ENCODE peak calls at places on chromosomes 16 and 17, in nine cellular contexts. Z is stomach; P is mucosa of descending colon; O is CD8-positive, alpha-beta memory T cell; S is heart right ventricle; I is adipocyte; V is CD4-positive, alpha-beta memory T cell; M is right lobe of liver; N is fibroblast of lung. W is an unnamed sample.

GRCh38 chr16:88437367-88437964 is 15.6 kb upstream of the ZFPM1 start:
- DNase-seq in S (no peak), M (no peak), O (peak; percentile 55), N (peak; percentile 17), I (peak; percentile 59), V (peak; percentile 55), P (no peak), Z (peak; percentile 72), W (peak; percentile 69)

GRCh38 chr17:64154321-64155089 is 24.6 kb upstream of the ERN1 start:
- DNase-seq in I (no peak), V (no peak), M (no peak), O (no peak), N (no peak), P (no peak), S (no peak), Z (no peak), W (no peak)

GRCh38 chr16:66378739-66379570 is 12.5 kb downstream of the CDH5 start:
- DNase-seq in O (no peak), P (no peak), S (no peak), I (no peak), N (no peak), V (no peak), M (no peak), Z (no peak), W (no peak)

GRCh38 chr16:81403601-81404391 is 40.8 kb upstream of the CMIP start:
- DNase-seq in Z (peak; percentile 93), P (peak; percentile 86), N (peak; percentile 59), M (peak; percentile 89), I (peak; percentile 93), S (peak; percentile 86), O (peak; percentile 63), V (peak; percentile 77), W (peak; percentile 93)

GRCh38 chr16:3003582-3004270 is 9.0 kb upstream of the CLDN9 start:
- DNase-seq in P (peak; percentile 98), V (peak; percentile 94), S (peak; percentile 94), I (peak; percentile 95), N (peak; percentile 97), O (peak; percentile 97), M (peak; percentile 99), Z (peak; percentile 98), W (peak; percentile 98)

GRCh38 chr17:61260061-61260797 is 139.4 kb upstream of the TBX2 start:
- DNase-seq in P (no peak), M (no peak), Z (no peak), V (no peak), I (no peak), O (no peak), S (peak; percentile 53), N (no peak), W (no peak)

GRCh38 chr16:57519796-57520360 is 16.5 kb downstream of the CCDC102A start:
- DNase-seq in V (peak; percentile 76), M (peak; percentile 84), O (peak; percentile 64), P (peak; percentile 74), N (peak; percentile 36), Z (peak; percentile 84), I (peak; percentile 91), S (peak; percentile 79), W (peak; percentile 85)

GRCh38 chr17:49696233-49696761 is 11.5 kb downstream of the SLC35B1 start:
- DNase-seq in O (peak; percentile 71), M (no peak), V (peak; percentile 56), P (no peak), Z (no peak), N (peak; percentile 27), I (no peak), S (no peak), W (no peak)

GRCh38 chr16:49441366-49441780 is 67.8 kb downstream of the C16orf78 start:
- DNase-seq in Z (peak; percentile 47), V (peak; percentile 74), N (no peak), M (peak; percentile 64), O (peak; percentile 69), S (peak; percentile 77), I (peak; percentile 19), P (peak; percentile 73), W (no peak)

GRCh38 chr17:1047177-1047885 is 50.4 kb downstream of the TIMM22 start:
- DNase-seq in M (peak; percentile 45), V (no peak), P (peak; percentile 42), O (no peak), Z (no peak), I (peak; percentile 9), N (peak; percentile 64), S (peak; percentile 72), W (peak; percentile 49)

GRCh38 chr17:77188084-77189066 is 47.6 kb downstream of the SEC14L1 start:
- DNase-seq in M (no peak), P (no peak), I (no peak), S (no peak), Z (no peak), N (no peak), O (no peak), V (no peak), W (no peak)

GRCh38 chr17:77189148-77189547 is 48.4 kb downstream of the SEC14L1 start:
- DNase-seq in I (no peak), Z (no peak), O (no peak), N (no peak), V (no peak), P (no peak), S (no peak), M (no peak), W (no peak)

GRCh38 chr17:77193653-77194052 is 52.9 kb downstream of the SEC14L1 start:
- DNase-seq in Z (no peak), O (no peak), N (no peak), V (no peak), M (no peak), I (no peak), S (no peak), P (no peak), W (no peak)

GRCh38 chr17:77190561-77190960 is 49.8 kb downstream of the SEC14L1 start:
- DNase-seq in Z (no peak), S (no peak), N (no peak), V (no peak), I (no peak), P (no peak), O (no peak), M (no peak), W (no peak)

GRCh38 chr17:77191266-77191665 is 50.5 kb downstream of the SEC14L1 start:
- DNase-seq in I (no peak), S (no peak), P (no peak), O (no peak), Z (no peak), V (no peak), M (no peak), N (no peak), W (no peak)
- H3K36me3 ChIP-seq in I (peaks cover 53% of the 10 kb centered on the region), S (no peaks in the 10 kb centered on the region), P (peaks cover 13% of the 10 kb centered on the region), O (peaks cover 24% of the 10 kb centered on the region), Z (peaks cover 58% of the 10 kb centered on the region), V (peaks cover 25% of the 10 kb centered on the region), M (peaks cover 6% of the 10 kb centered on the region), N (peaks cover 10% of the 10 kb centered on the region), W (peaks cover 59% of the 10 kb centered on the region)

GRCh38 chr16:15864939-15865338 is 8.1 kb upstream of the MYH11 start:
- DNase-seq in Z (no peak), N (no peak), M (no peak), V (no peak), O (no peak), I (no peak), S (no peak), P (no peak), W (no peak)

GRCh38 chr16:15865742-15866141 is 8.9 kb upstream of the MYH11 start:
- DNase-seq in Z (no peak), P (no peak), O (no peak), I (peak; percentile 61), V (no peak), N (peak; percentile 60), M (no peak), S (no peak), W (no peak)

GRCh38 chr16:15861996-15862395 is 5.2 kb upstream of the MYH11 start:
- DNase-seq in Z (no peak), O (no peak), P (no peak), N (no peak), V (no peak), M (no peak), I (no peak), S (no peak), W (no peak)

GRCh38 chr16:15866451-15866850 is 9.6 kb upstream of the MYH11 start:
- DNase-seq in Z (no peak), P (no peak), I (no peak), V (no peak), S (no peak), N (no peak), O (no peak), M (no peak), W (no peak)
- H3K36me3 ChIP-seq in Z (peaks cover 57% of the 10 kb centered on the region), P (no peaks in the 10 kb centered on the region), I (peaks cover 41% of the 10 kb centered on the region), V (peaks cover 21% of the 10 kb centered on the region), S (no peaks in the 10 kb centered on the region), N (peaks cover 3% of the 10 kb centered on the region), O (peaks cover 23% of the 10 kb centered on the region), M (no peaks in the 10 kb centered on the region), W (peaks cover 64% of the 10 kb centered on the region)

GRCh38 chr16:29978081-29978480 is 4.4 kb downstream of the TAOK2 start:
- DNase-seq in V (no peak), Z (no peak), P (no peak), S (no peak), I (no peak), N (no peak), O (no peak), M (no peak), W (no peak)
- H3K36me3 ChIP-seq in V (peaks cover 60% of the 10 kb centered on the region), Z (peaks cover 57% of the 10 kb centered on the region), P (peaks cover 3% of the 10 kb centered on the region), S (no peaks in the 10 kb centered on the region), I (peaks cover 55% of the 10 kb centered on the region), N (peaks cover 34% of the 10 kb centered on the region), O (peaks cover 45% of the 10 kb centered on the region), M (peaks cover 5% of the 10 kb centered on the region), W (peaks cover 59% of the 10 kb centered on the region)

GRCh38 chr16:87336850-87337240 is 19.7 kb upstream of the C16orf95 start:
- DNase-seq in S (no peak), V (no peak), N (no peak), O (no peak), M (no peak), I (no peak), P (no peak), Z (no peak), W (no peak)

GRCh38 chr16:87335306-87335967 is 18.2 kb upstream of the C16orf95 start:
- DNase-seq in I (no peak), V (no peak), N (no peak), O (no peak), M (peak; percentile 52), Z (no peak), S (no peak), P (no peak), W (no peak)

GRCh38 chr16:87337247-87337646 is 20.1 kb upstream of the C16orf95 start:
- DNase-seq in I (no peak), P (no peak), M (peak; percentile 32), O (no peak), N (no peak), Z (no peak), S (no peak), V (no peak), W (no peak)

GRCh38 chr16:87334611-87335305 is 17.6 kb upstream of the C16orf95 start:
- DNase-seq in P (peak; percentile 25), I (no peak), V (no peak), S (no peak), M (peak; percentile 23), O (no peak), N (no peak), Z (no peak), W (no peak)

GRCh38 chr16:87335968-87336849 is 19.0 kb upstream of the C16orf95 start:
- DNase-seq in P (no peak), M (peak; percentile 41), N (no peak), V (no peak), O (no peak), Z (no peak), I (no peak), S (no peak), W (no peak)
- H3K36me3 ChIP-seq in P (peaks cover 2% of the 10 kb centered on the region), M (no peaks in the 10 kb centered on the region), N (peaks cover 29% of the 10 kb centered on the region), V (peaks cover 29% of the 10 kb centered on the region), O (peaks cover 8% of the 10 kb centered on the region), Z (peaks cover 86% of the 10 kb centered on the region), I (peaks cover 50% of the 10 kb centered on the region), S (no peaks in the 10 kb centered on the region), W (peaks cover 77% of the 10 kb centered on the region)